ENCODE peak calls at places on chromosome 21, in six cellular contexts. B is H1, X is neuronal stem cell, H is H9, V is mesenchymal stem cell, C is trophoblast cell. E is an unnamed sample.

GRCh38 chr21:40512590-40512989 is 334.4 kb downstream of the DSCAM start:
- DNase-seq in B (peak), X (no peak), H (peak), V (no peak), C (peak), E (no peak)

GRCh38 chr21:29078884-29079765 is 5.7 kb upstream of the CCT8 start:
- DNase-seq in B (no peak), X (no peak), H (no peak), V (peak), C (peak), E (no peak)

GRCh38 chr21:32257952-32258785 is 20.7 kb downstream of the MIS18A start:
- DNase-seq in B (peak), X (peak), H (peak), V (peak), C (peak), E (peak)

GRCh38 chr21:41098076-41098475 is 69.9 kb upstream of the BACE2 start:
- DNase-seq in B (no peak), X (no peak), H (no peak), V (no peak), C (no peak), E (no peak)

GRCh38 chr21:32377991-32378390 is 14.8 kb downstream of the URB1 start:
- DNase-seq in B (no peak), X (no peak), H (no peak), V (no peak), C (no peak), E (no peak)

GRCh38 chr21:33230518-33231324 is 983 bp downstream of the IFNAR2 start:
- DNase-seq in B (no peak), X (peak), H (peak), V (peak), C (peak), E (peak)

GRCh38 chr21:41366522-41367151 is 4.8 kb downstream of the MX2 start:
- DNase-seq in B (no peak), X (no peak), H (no peak), V (peak), C (peak), E (peak)

GRCh38 chr21:33643658-33644311 is 1.5 kb downstream of the ITSN1 start:
- DNase-seq in B (no peak), X (no peak), H (no peak), V (no peak), C (peak), E (no peak)

GRCh38 chr21:29105218-29105617 is 25.2 kb upstream of the MAP3K7CL start:
- DNase-seq in B (no peak), X (no peak), H (no peak), V (peak), C (peak), E (peak)

GRCh38 chr21:17343055-17343454 is 169.8 kb upstream of the CXADR start:
- DNase-seq in B (no peak), X (peak), H (no peak), V (peak), C (peak), E (peak)

GRCh38 chr21:34020005-34020847 is 53.2 kb upstream of the MRPS6 start:
- DNase-seq in B (no peak), X (no peak), H (no peak), V (no peak), C (no peak), E (no peak)

GRCh38 chr21:41247561-41247968 is 69.0 kb upstream of the FAM3B start:
- DNase-seq in B (peak), X (no peak), H (no peak), V (no peak), C (no peak), E (peak)

GRCh38 chr21:14880922-14881321 is 183.9 kb downstream of the NRIP1 start:
- DNase-seq in B (no peak), X (no peak), H (no peak), V (peak), C (peak), E (peak)

GRCh38 chr21:25457411-25457810 is 149.9 kb downstream of the MRPL39 start:
- DNase-seq in B (no peak), X (no peak), H (no peak), V (peak), C (peak), E (peak)

GRCh38 chr21:31162827-31163226 is 124.6 kb upstream of the KRTAP19-8 start:
- DNase-seq in B (no peak), X (no peak), H (no peak), V (peak), C (no peak), E (peak)

GRCh38 chr21:38751379-38752050 is 54.2 kb upstream of the ETS2 start:
- DNase-seq in B (no peak), X (no peak), H (no peak), V (no peak), C (no peak), E (no peak)

GRCh38 chr21:18782721-18783120 is 379.1 kb upstream of the TMPRSS15 start:
- DNase-seq in B (no peak), X (no peak), H (no peak), V (no peak), C (no peak), E (no peak)

GRCh38 chr21:15468368-15468767 is 261.4 kb upstream of the USP25 start:
- DNase-seq in B (no peak), X (no peak), H (no peak), V (peak), C (no peak), E (no peak)

GRCh38 chr21:25385912-25386474 is 221.3 kb downstream of the MRPL39 start:
- DNase-seq in B (no peak), X (peak), H (peak), V (peak), C (peak), E (peak)

GRCh38 chr21:17730782-17731181 is 88.4 kb downstream of the C21orf91 start:
- DNase-seq in B (no peak), X (no peak), H (no peak), V (peak), C (no peak), E (no peak)

GRCh38 chr21:41425954-41426655 is at the start of gene MX1:
- DNase-seq in B (peak), X (no peak), H (peak), V (peak), C (peak), E (peak)

GRCh38 chr21:39115659-39116235 is 67.5 kb downstream of the PSMG1 start:
- DNase-seq in B (peak), X (no peak), H (no peak), V (no peak), C (no peak), E (no peak)

GRCh38 chr21:46097826-46098286 is at the start of gene COL6A2:
- DNase-seq in B (peak), X (peak), H (peak), V (peak), C (peak), E (peak)
- H2AK5ac ChIP-seq in B (peak), X (peak), H (no peak), V (peak), C (no peak), E (peak)

DNA sequence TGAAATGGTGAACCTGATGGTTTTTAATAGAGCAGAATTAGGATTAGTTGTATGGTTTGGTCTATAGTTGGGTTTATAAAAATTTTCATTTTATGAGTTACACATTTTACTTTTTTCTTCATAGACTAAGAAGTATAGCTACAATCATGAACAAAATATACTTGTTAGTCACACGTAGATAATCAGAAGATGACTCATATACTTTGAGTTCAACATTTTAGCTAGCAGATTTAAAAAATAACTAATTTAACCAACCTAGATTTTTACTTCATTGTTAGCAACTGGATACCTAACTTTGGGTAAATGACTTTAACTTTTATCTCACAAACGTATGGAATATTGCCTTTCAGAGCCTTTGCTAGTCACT is 27.9 kb downstream of the MORC3 start:
- DNase-seq in B (no peak), X (no peak), H (no peak), V (no peak), C (no peak), E (peak)
- H3K14ac ChIP-seq in B (no peak), X (no peak), H (no peak), V (no peak), C (no peak), E (no peak)

DNA sequence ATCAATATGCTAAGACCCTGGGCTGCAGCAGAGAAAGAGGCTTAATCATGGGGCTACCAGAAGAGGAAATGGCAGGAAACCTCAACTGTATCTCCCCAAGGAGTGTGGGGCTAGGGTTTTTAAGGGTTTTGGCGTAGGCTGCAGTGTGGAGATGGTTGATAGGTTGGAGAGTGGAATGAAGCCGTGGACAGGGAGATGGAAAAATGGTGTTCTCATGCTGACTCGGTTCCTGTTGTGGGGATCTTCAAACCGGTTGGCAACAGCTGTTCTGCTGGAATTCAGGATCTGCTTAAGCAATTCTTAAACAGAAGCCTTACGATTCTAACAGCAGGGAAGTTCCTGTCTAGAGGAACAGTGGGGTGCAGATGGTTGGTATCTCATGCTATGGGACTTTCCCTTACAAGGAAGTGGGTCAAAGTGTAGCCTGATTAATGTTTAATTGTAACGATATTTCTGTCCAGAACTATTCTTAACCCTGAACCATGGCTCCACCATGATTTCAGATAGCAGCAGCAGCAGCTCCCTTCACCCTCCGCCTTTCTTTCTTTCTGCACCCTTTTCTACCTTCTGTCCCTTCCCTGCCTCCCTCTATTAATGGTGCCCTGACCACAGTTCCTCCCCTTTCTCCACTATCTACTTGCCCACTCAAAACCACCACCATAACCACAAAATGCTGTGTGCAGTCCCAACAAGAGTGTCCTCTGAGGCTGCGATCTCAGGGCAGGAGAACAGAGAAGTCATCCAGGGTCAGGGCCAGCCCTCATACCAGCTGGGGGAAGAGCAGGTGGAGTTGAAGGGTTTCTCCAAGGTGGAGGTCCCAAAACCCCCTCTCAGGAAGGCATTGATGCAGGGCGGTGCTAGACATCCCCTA is 30.8 kb downstream of the RSPH1 start:
- DNase-seq in B (no peak), X (no peak), H (no peak), V (peak), C (peak), E (no peak)
- H2AK5ac ChIP-seq in B (peak), X (no peak), H (no peak), V (peak), C (no peak), E (no peak)

GRCh38 chr21:23686737-23687136 is 1920.5 kb downstream of the MRPL39 start:
- DNase-seq in B (no peak), X (no peak), H (no peak), V (no peak), C (no peak), E (no peak)
- H3K14ac ChIP-seq in B (no peak), X (no peak), H (no peak), V (no peak), C (no peak), E (no peak)

GRCh38 chr21:37560385-37560784 is 193.8 kb downstream of the DYRK1A start:
- DNase-seq in B (no peak), X (no peak), H (no peak), V (no peak), C (no peak), E (no peak)
- H2AK5ac ChIP-seq in B (peak), X (no peak), H (no peak), V (no peak), C (no peak), E (no peak)

GRCh38 chr21:44364151-44365053 is 11.0 kb downstream of the TRPM2 start:
- DNase-seq in B (no peak), X (no peak), H (peak), V (no peak), C (no peak), E (no peak)
- H3K14ac ChIP-seq in B (no peak), X (no peak), H (no peak), V (no peak), C (no peak), E (no peak)

DNA sequence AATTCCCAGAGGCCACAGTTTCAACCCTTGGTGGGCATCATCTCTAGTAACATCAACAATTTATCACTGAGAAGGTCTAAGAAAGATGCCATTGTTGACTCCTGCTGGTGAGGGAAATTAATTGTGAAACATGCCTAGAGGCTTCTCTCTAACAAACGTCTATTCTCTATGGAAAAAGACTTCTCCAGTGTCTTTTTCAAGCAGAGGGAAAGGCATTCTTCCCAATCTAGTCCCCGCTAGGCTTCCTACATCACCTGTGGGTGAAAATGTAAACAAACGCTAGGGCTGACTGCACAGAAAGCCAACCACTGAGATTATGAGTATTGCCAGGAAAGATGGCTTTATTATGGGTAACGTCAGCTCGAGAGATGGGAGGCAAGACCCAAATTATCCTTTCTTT is 677.4 kb downstream of the NCAM2 start:
- DNase-seq in B (no peak), X (no peak), H (no peak), V (no peak), C (peak), E (no peak)
- H2AK5ac ChIP-seq in B (no peak), X (no peak), H (no peak), V (no peak), C (no peak), E (no peak)

GRCh38 chr21:26659181-26659580 is 86.1 kb upstream of the CYYR1 start:
- DNase-seq in B (no peak), X (no peak), H (no peak), V (no peak), C (no peak), E (no peak)

GRCh38 chr21:26655466-26655865 is 82.4 kb upstream of the CYYR1 start:
- DNase-seq in B (no peak), X (no peak), H (no peak), V (no peak), C (no peak), E (no peak)

GRCh38 chr21:26659757-26660156 is 86.7 kb upstream of the CYYR1 start:
- DNase-seq in B (no peak), X (no peak), H (no peak), V (no peak), C (no peak), E (no peak)
- H3K14ac ChIP-seq in B (no peak), X (no peak), H (no peak), V (no peak), C (no peak), E (no peak)

E was measured in IMR-90.